ENCODE peak calls at places on chromosomes 11 and 22, in five cellular contexts. O is CD4-positive, CD25-positive, alpha-beta regulatory T cell; A is naive thymus-derived CD4-positive, alpha-beta T cell; D is stomach; C is A549. I is an unnamed sample.

GRCh38 chr22:43376765-43377485 is 33.8 kb upstream of the SCUBE1 start:
- DNase-seq in D (peak), A (no peak), O (no peak), C (no peak), I (peak)

GRCh38 chr11:64276653-64277431 is 7.6 kb downstream of the BAD start:
- DNase-seq in A (no peak), D (peak), O (no peak), C (peak), I (no peak)

GRCh38 chr11:121249039-121249663 is 43.4 kb upstream of the SC5D start:
- DNase-seq in O (peak), C (peak), A (no peak), D (no peak), I (peak)

GRCh38 chr11:110738641-110739040 is 26.4 kb upstream of the ARHGAP20 start:
- DNase-seq in C (no peak), O (no peak), A (no peak), D (no peak), I (no peak)

GRCh38 chr11:129323896-129324522 is 51.6 kb upstream of the BARX2 start:
- DNase-seq in D (peak), A (no peak), O (no peak), C (peak), I (no peak)

GRCh38 chr11:125287467-125288232 is 123.1 kb downstream of the PKNOX2 start:
- DNase-seq in D (no peak), O (no peak), C (no peak), A (no peak), I (no peak)

GRCh38 chr22:43476341-43476740 is 64.5 kb downstream of the MPPED1 start:
- DNase-seq in C (peak), D (no peak), A (no peak), O (no peak), I (no peak)

GRCh38 chr11:78489184-78489583 is 71.6 kb upstream of the GAB2 start:
- DNase-seq in A (no peak), C (no peak), O (no peak), D (no peak), I (no peak)

GRCh38 chr11:111378773-111379499 is at the start of gene POU2AF1:
- DNase-seq in A (peak), C (no peak), O (peak), D (no peak), I (peak)

GRCh38 chr22:50186181-50186731 is 543 bp downstream of the TRABD start:
- DNase-seq in A (no peak), O (no peak), C (no peak), D (no peak), I (no peak)

GRCh38 chr22:50188356-50188755 is 2.6 kb downstream of the TRABD start:
- DNase-seq in O (no peak), D (no peak), A (no peak), C (no peak), I (no peak)

GRCh38 chr22:50185384-50186087 is at the start of gene TRABD:
- DNase-seq in O (peak), A (peak), C (peak), D (peak), I (peak)

GRCh38 chr22:50184541-50185383 is 951 bp upstream of the TRABD start:
- DNase-seq in D (no peak), O (no peak), C (no peak), A (no peak), I (no peak)

GRCh38 chr22:50186789-50187523 is 1.2 kb downstream of the TRABD start:
- DNase-seq in D (peak), A (no peak), C (no peak), O (no peak), I (no peak)
- H3K27ac ChIP-seq in D (peak), A (peak), C (peak), O (peak), I (peak)

GRCh38 chr11:123351375-123351774 is 78.7 kb upstream of the GRAMD1B start:
- DNase-seq in O (no peak), C (no peak), A (no peak), D (no peak), I (no peak)
- H3K4me3 ChIP-seq in O (no peak), C (no peak), A (no peak), D (no peak), I (no peak)

GRCh38 chr22:29299136-29299900 is 7.1 kb upstream of the GAS2L1 start:
- DNase-seq in D (no peak), O (no peak), A (no peak), C (no peak), I (no peak)
- H3K27ac ChIP-seq in D (no peak), O (no peak), A (no peak), C (no peak), I (no peak)

GRCh38 chr11:66123902-66124301 is 53.8 kb downstream of the PACS1 start:
- DNase-seq in C (no peak), D (peak), O (no peak), A (no peak), I (no peak)

GRCh38 chr11:66124564-66124963 is 54.5 kb downstream of the PACS1 start:
- DNase-seq in D (no peak), C (no peak), O (no peak), A (no peak), I (no peak)

GRCh38 chr11:66126808-66127555 is 56.9 kb downstream of the PACS1 start:
- DNase-seq in A (peak), D (peak), O (peak), C (no peak), I (peak)

GRCh38 chr11:66121453-66121852 is 51.4 kb downstream of the PACS1 start:
- DNase-seq in D (no peak), O (no peak), A (no peak), C (no peak), I (no peak)

DNA sequence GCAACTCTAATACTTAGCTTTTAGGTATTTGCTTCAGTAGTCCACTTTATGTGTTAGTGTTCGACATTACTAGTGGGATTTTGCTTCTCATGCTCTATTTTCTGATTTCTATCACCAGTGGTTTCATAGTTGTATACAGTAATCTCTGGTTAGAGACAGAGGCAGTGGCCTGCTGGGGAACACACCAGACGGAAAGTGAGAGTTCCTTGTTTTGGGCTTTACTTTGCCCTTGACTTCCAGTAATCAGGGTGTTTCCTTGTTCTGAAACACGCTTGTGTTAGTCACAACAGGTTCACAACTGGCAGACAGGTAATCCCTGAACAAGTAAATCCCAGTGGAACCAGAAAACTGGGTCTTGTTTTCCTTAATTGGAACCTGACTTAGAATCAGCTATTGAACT is 56.0 kb downstream of the PACS1 start:
- DNase-seq in A (no peak), C (no peak), D (no peak), O (no peak), I (no peak)
- H3K4me3 ChIP-seq in A (no peak), C (no peak), D (no peak), O (peak), I (peak)

I was measured in CD4-positive, alpha-beta memory T cell.